ENCODE peak calls at places on chromosomes 11 and 22, in eight cellular contexts. One of them, this sample, is unnamed.

GRCh38 chr11:58787903-58788302 is 56.2 kb upstream of the GLYAT start:
- ATAC-seq in HCT116: peak
- ATAC-seq in HepG2: peak
- ATAC-seq in K562: peak
- ATAC-seq in A549: peak
- ATAC-seq in GM12878: peak
- ATAC-seq in body of pancreas: no peak
- ATAC-seq in heart left ventricle: no peak
- ATAC-seq in this sample: no peak

GRCh38 chr11:12706531-12707499 is 32.6 kb downstream of the TEAD1 start:
- ATAC-seq in K562: peak
- ATAC-seq in GM12878: no peak
- ATAC-seq in HCT116: no peak
- ATAC-seq in body of pancreas: peak
- ATAC-seq in heart left ventricle: peak
- ATAC-seq in HepG2: no peak
- ATAC-seq in A549: no peak
- ATAC-seq in this sample: no peak

GRCh38 chr11:128686045-128686741 is 7.7 kb upstream of the FLI1 start:
- ATAC-seq in A549: no peak
- ATAC-seq in HCT116: no peak
- ATAC-seq in body of pancreas: no peak
- ATAC-seq in heart left ventricle: no peak
- ATAC-seq in GM12878: peak
- ATAC-seq in K562: no peak
- ATAC-seq in HepG2: peak
- ATAC-seq in this sample: no peak

GRCh38 chr11:78202733-78203167 is 14.0 kb downstream of the USP35 start:
- ATAC-seq in HCT116: no peak
- ATAC-seq in A549: no peak
- ATAC-seq in GM12878: peak
- ATAC-seq in body of pancreas: no peak
- ATAC-seq in HepG2: peak
- ATAC-seq in heart left ventricle: no peak
- ATAC-seq in K562: no peak
- ATAC-seq in this sample: no peak

GRCh38 chr11:64125676-64126075 is 40.2 kb downstream of the MACROD1 start:
- ATAC-seq in A549: no peak
- ATAC-seq in K562: no peak
- ATAC-seq in HepG2: no peak
- ATAC-seq in body of pancreas: no peak
- ATAC-seq in heart left ventricle: no peak
- ATAC-seq in GM12878: no peak
- ATAC-seq in HCT116: no peak
- ATAC-seq in this sample: no peak

GRCh38 chr11:3685923-3686322 is 14.7 kb upstream of the CHRNA10 start:
- ATAC-seq in HCT116: no peak
- ATAC-seq in HepG2: no peak
- ATAC-seq in GM12878: no peak
- ATAC-seq in A549: peak
- ATAC-seq in heart left ventricle: peak
- ATAC-seq in K562: peak
- ATAC-seq in body of pancreas: no peak
- ATAC-seq in this sample: no peak

GRCh38 chr11:6812391-6813005 is 13.0 kb upstream of the OR6A2 start:
- ATAC-seq in GM12878: peak
- ATAC-seq in K562: peak
- ATAC-seq in body of pancreas: peak
- ATAC-seq in heart left ventricle: peak
- ATAC-seq in A549: peak
- ATAC-seq in HepG2: peak
- ATAC-seq in HCT116: peak
- ATAC-seq in this sample: no peak

GRCh38 chr11:86719781-86720463 is 47.5 kb upstream of the ME3 start:
- ATAC-seq in heart left ventricle: no peak
- ATAC-seq in A549: peak
- ATAC-seq in GM12878: no peak
- ATAC-seq in K562: no peak
- ATAC-seq in body of pancreas: no peak
- ATAC-seq in HCT116: peak
- ATAC-seq in HepG2: no peak
- ATAC-seq in this sample: no peak

GRCh38 chr11:128297111-128297651 is 290.2 kb downstream of the ETS1 start:
- ATAC-seq in HepG2: no peak
- ATAC-seq in body of pancreas: no peak
- ATAC-seq in K562: no peak
- ATAC-seq in GM12878: peak
- ATAC-seq in HCT116: no peak
- ATAC-seq in heart left ventricle: peak
- ATAC-seq in A549: no peak
- ATAC-seq in this sample: no peak

GRCh38 chr11:128086794-128087193 is 500.6 kb downstream of the ETS1 start:
- ATAC-seq in body of pancreas: no peak
- ATAC-seq in HCT116: no peak
- ATAC-seq in A549: no peak
- ATAC-seq in K562: no peak
- ATAC-seq in heart left ventricle: no peak
- ATAC-seq in GM12878: no peak
- ATAC-seq in HepG2: no peak
- ATAC-seq in this sample: no peak

GRCh38 chr11:124194696-124195418 is 11.7 kb downstream of the OR10D3 start:
- ATAC-seq in K562: peak
- ATAC-seq in HCT116: peak
- ATAC-seq in HepG2: peak
- ATAC-seq in heart left ventricle: no peak
- ATAC-seq in body of pancreas: no peak
- ATAC-seq in GM12878: peak
- ATAC-seq in A549: peak
- ATAC-seq in this sample: peak

GRCh38 chr22:48065852-48066251 is 1303.4 kb downstream of the TBC1D22A start:
- ATAC-seq in GM12878: no peak
- ATAC-seq in K562: no peak
- ATAC-seq in body of pancreas: no peak
- ATAC-seq in HepG2: no peak
- ATAC-seq in A549: no peak
- ATAC-seq in heart left ventricle: no peak
- ATAC-seq in HCT116: no peak
- ATAC-seq in this sample: no peak

GRCh38 chr11:130246270-130246669 is 68.4 kb downstream of the ZBTB44 start:
- ATAC-seq in GM12878: no peak
- ATAC-seq in A549: no peak
- ATAC-seq in HepG2: no peak
- ATAC-seq in body of pancreas: no peak
- ATAC-seq in heart left ventricle: no peak
- ATAC-seq in K562: no peak
- ATAC-seq in HCT116: no peak
- ATAC-seq in this sample: no peak

GRCh38 chr22:26669060-26669481 is 11.7 kb downstream of the MIAT start:
- ATAC-seq in A549: peak
- ATAC-seq in HepG2: peak
- ATAC-seq in K562: peak
- ATAC-seq in body of pancreas: peak
- ATAC-seq in heart left ventricle: no peak
- ATAC-seq in HCT116: peak
- ATAC-seq in GM12878: no peak
- ATAC-seq in this sample: no peak
- TF ChIP-seq CTCF in A549: peak
- TF ChIP-seq CTCF in HepG2: no peak
- TF ChIP-seq CTCF in K562: peak
- TF ChIP-seq CTCF in body of pancreas: peak
- TF ChIP-seq CTCF in heart left ventricle: peak
- TF ChIP-seq CTCF in HCT116: peak
- TF ChIP-seq CTCF in GM12878: no peak
- TF ChIP-seq CTCF in this sample: no peak

GRCh38 chr11:133946018-133946417 is 10.8 kb downstream of the IGSF9B start:
- ATAC-seq in body of pancreas: no peak
- ATAC-seq in HCT116: no peak
- ATAC-seq in heart left ventricle: no peak
- ATAC-seq in HepG2: no peak
- ATAC-seq in K562: no peak
- ATAC-seq in GM12878: no peak
- ATAC-seq in A549: no peak
- ATAC-seq in this sample: no peak
- H3K27ac ChIP-seq in body of pancreas: no peak
- H3K27ac ChIP-seq in HCT116: peak
- H3K27ac ChIP-seq in heart left ventricle: peak
- H3K27ac ChIP-seq in HepG2: no peak
- H3K27ac ChIP-seq in K562: no peak
- H3K27ac ChIP-seq in GM12878: no peak
- H3K27ac ChIP-seq in A549: no peak
- H3K27ac ChIP-seq in this sample: peak

GRCh38 chr22:31615481-31615840 is 46.6 kb downstream of the PISD start:
- ATAC-seq in GM12878: no peak
- ATAC-seq in HCT116: no peak
- ATAC-seq in K562: no peak
- ATAC-seq in body of pancreas: no peak
- ATAC-seq in heart left ventricle: no peak
- ATAC-seq in A549: no peak
- ATAC-seq in HepG2: no peak
- ATAC-seq in this sample: no peak

GRCh38 chr22:31618057-31618456 is 44.0 kb downstream of the PISD start:
- ATAC-seq in HepG2: no peak
- ATAC-seq in K562: no peak
- ATAC-seq in GM12878: no peak
- ATAC-seq in A549: no peak
- ATAC-seq in heart left ventricle: no peak
- ATAC-seq in body of pancreas: no peak
- ATAC-seq in HCT116: no peak
- ATAC-seq in this sample: no peak

GRCh38 chr22:31615940-31616314 is 46.1 kb downstream of the PISD start:
- ATAC-seq in GM12878: peak
- ATAC-seq in heart left ventricle: peak
- ATAC-seq in K562: peak
- ATAC-seq in A549: no peak
- ATAC-seq in HCT116: no peak
- ATAC-seq in HepG2: peak
- ATAC-seq in body of pancreas: no peak
- ATAC-seq in this sample: no peak

GRCh38 chr22:31614781-31615480 is 47.1 kb downstream of the PISD start:
- ATAC-seq in HepG2: no peak
- ATAC-seq in body of pancreas: no peak
- ATAC-seq in HCT116: no peak
- ATAC-seq in GM12878: no peak
- ATAC-seq in heart left ventricle: no peak
- ATAC-seq in A549: no peak
- ATAC-seq in K562: no peak
- ATAC-seq in this sample: no peak

DNA sequence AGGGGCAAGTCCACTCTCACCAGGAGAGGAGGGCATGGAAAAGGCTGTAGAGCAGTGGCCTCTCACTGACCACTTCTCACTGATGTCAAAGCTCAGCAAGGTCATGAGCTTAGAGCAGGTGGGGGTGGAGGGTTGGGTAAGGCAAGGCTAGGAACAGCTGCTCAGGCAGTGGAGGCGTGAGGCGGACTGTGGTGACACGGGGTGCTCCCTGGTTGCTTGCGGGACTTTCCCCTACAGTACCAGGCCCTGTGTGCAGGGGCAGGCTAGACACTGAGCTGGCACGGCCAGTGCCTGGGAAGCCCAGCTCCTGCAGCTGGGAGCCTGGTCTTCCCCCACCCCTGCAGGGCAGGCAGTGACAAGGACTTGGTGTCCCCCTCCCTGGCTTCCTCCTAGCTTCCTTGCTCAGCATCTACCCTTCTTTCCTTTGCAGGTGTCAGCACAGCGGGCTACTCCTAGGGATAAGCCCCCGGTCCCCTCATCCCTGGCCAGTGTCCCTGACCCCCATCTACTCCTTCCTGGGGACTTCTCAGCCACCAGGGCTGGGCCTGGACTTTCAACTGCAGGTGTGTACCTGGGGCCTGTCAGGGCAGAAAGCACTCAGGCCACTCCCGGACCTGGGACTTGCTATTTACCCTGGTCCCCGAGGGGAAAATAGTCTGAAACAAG is 45.6 kb downstream of the PISD start:
- ATAC-seq in K562: peak
- ATAC-seq in heart left ventricle: no peak
- ATAC-seq in body of pancreas: no peak
- ATAC-seq in HCT116: peak
- ATAC-seq in A549: peak
- ATAC-seq in GM12878: peak
- ATAC-seq in HepG2: peak
- ATAC-seq in this sample: peak
- TF ChIP-seq POLR2A in K562: peak
- TF ChIP-seq POLR2A in heart left ventricle: no peak
- TF ChIP-seq POLR2A in body of pancreas: no peak
- TF ChIP-seq POLR2A in HCT116: no peak
- TF ChIP-seq POLR2A in A549: no peak
- TF ChIP-seq POLR2A in GM12878: peak
- TF ChIP-seq POLR2A in HepG2: peak
- TF ChIP-seq POLR2A in this sample: no peak

GRCh38 chr11:1330473-1330872 is 21.0 kb upstream of the TOLLIP start:
- ATAC-seq in GM12878: no peak
- ATAC-seq in body of pancreas: no peak
- ATAC-seq in HCT116: no peak
- ATAC-seq in K562: no peak
- ATAC-seq in heart left ventricle: no peak
- ATAC-seq in HepG2: no peak
- ATAC-seq in A549: no peak
- ATAC-seq in this sample: no peak

GRCh38 chr11:1335264-1335810 is 25.9 kb upstream of the TOLLIP start:
- ATAC-seq in body of pancreas: no peak
- ATAC-seq in A549: no peak
- ATAC-seq in heart left ventricle: no peak
- ATAC-seq in HCT116: no peak
- ATAC-seq in K562: no peak
- ATAC-seq in HepG2: no peak
- ATAC-seq in GM12878: no peak
- ATAC-seq in this sample: no peak

GRCh38 chr11:1333860-1334259 is 24.4 kb upstream of the TOLLIP start:
- ATAC-seq in A549: no peak
- ATAC-seq in heart left ventricle: no peak
- ATAC-seq in body of pancreas: no peak
- ATAC-seq in K562: no peak
- ATAC-seq in HepG2: no peak
- ATAC-seq in GM12878: no peak
- ATAC-seq in HCT116: no peak
- ATAC-seq in this sample: no peak

GRCh38 chr11:1335811-1336761 is 26.7 kb upstream of the TOLLIP start:
- ATAC-seq in GM12878: peak
- ATAC-seq in HepG2: peak
- ATAC-seq in body of pancreas: peak
- ATAC-seq in HCT116: peak
- ATAC-seq in heart left ventricle: peak
- ATAC-seq in K562: peak
- ATAC-seq in A549: no peak
- ATAC-seq in this sample: peak

DNA sequence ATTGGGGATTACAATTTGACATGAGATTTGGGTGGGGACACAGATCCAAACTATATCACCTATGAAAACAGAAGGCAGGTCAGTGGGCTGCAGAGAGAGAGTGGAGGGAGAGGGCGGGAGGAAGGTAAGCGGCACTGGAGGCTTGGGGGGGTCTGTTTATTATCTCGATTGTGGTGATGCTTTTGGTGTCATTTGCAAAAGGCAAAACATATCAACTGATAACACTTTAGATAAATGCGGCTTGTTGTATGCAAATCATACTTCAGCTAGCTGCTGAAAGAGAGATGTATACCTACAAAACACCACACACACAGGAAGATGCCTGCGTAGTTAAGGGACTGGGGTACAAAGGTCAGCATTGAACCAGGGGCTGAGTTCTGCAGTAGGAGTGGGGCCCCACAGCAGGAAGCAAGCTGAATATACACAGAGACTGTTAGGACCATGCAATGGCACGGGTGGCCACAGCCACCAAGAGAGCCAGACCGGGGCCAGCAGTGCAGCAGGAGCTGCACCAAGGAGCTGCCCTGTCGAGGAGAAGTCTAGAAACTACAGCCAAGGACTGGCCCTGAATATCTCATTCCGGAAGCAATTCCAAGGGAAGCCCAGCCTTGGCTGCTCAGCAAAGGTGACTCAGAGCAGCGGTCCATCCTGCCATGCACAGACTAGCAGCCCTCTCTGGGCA is 23.8 kb upstream of the TOLLIP start:
- ATAC-seq in A549: no peak
- ATAC-seq in heart left ventricle: no peak
- ATAC-seq in body of pancreas: no peak
- ATAC-seq in K562: no peak
- ATAC-seq in HCT116: no peak
- ATAC-seq in HepG2: peak
- ATAC-seq in GM12878: no peak
- ATAC-seq in this sample: no peak
- TF ChIP-seq CTCF in A549: no peak
- TF ChIP-seq CTCF in heart left ventricle: no peak
- TF ChIP-seq CTCF in body of pancreas: no peak
- TF ChIP-seq CTCF in K562: no peak
- TF ChIP-seq CTCF in HCT116: no peak
- TF ChIP-seq CTCF in HepG2: peak
- TF ChIP-seq CTCF in GM12878: no peak
- TF ChIP-seq CTCF in this sample: no peak